ENCODE peak calls at places on chromosomes 7 and 10, in ten cellular contexts. Y, O, X, J, K, R, M, A, S and C are unnamed samples.

GRCh38 chr7:25578991-25579687 is 350.9 kb upstream of the NPVF start:
- DNase-seq in M (no peak), A (no peak), Y (no peak), J (no peak), O (no peak), K (no peak), R (no peak), X (no peak), S (no peak), C (no peak)

GRCh38 chr10:132335189-132336063 is 3.4 kb downstream of the LRRC27 start:
- DNase-seq in Y (peak; percentile 75), O (peak; percentile 89), S (no peak), K (no peak), X (no peak), A (no peak), R (peak; percentile 74), J (peak; percentile 89), M (no peak), C (peak; percentile 81)

GRCh38 chr10:110864662-110865140 is 7.0 kb upstream of the PDCD4 start:
- DNase-seq in Y (no peak), K (no peak), M (no peak), O (no peak), X (no peak), S (no peak), A (no peak), R (no peak), J (peak; percentile 71), C (no peak)

GRCh38 chr10:27746364-27747095 is 911 bp upstream of the MKX start:
- DNase-seq in O (no peak), R (no peak), M (no peak), K (no peak), Y (no peak), A (peak; percentile 32), X (no peak), J (no peak), S (no peak), C (no peak)

GRCh38 chr7:45679516-45679915 is 105.3 kb downstream of the ADCY1 start:
- DNase-seq in Y (no peak), J (no peak), A (no peak), R (no peak), O (no peak), K (no peak), M (no peak), S (no peak), X (peak; percentile 3), C (peak; percentile 31)

GRCh38 chr7:47819054-47819920 is 129.0 kb downstream of the PKD1L1 start:
- DNase-seq in K (peak; percentile 83), O (peak; percentile 63), R (peak; percentile 82), X (peak; percentile 78), S (peak; percentile 88), M (peak; percentile 62), J (peak; percentile 48), Y (peak; percentile 75), A (peak; percentile 71), C (peak; percentile 72)

GRCh38 chr10:24824536-24824935 is 100.8 kb upstream of the ARHGAP21 start:
- DNase-seq in J (no peak), A (no peak), S (no peak), Y (no peak), M (no peak), O (no peak), R (no peak), K (no peak), X (no peak), C (no peak)

GRCh38 chr10:124677871-124678565 is 66.2 kb downstream of the FAM53B start:
- DNase-seq in O (peak; percentile 55), M (no peak), J (no peak), R (no peak), X (no peak), A (no peak), K (no peak), Y (peak; percentile 83), S (no peak), C (no peak)

GRCh38 chr7:99459087-99459486 is 6.9 kb downstream of the ATP5MF start:
- DNase-seq in O (no peak), R (no peak), X (no peak), M (no peak), K (no peak), Y (no peak), A (peak; percentile 32), J (no peak), S (peak; percentile 43), C (no peak)

GRCh38 chr7:84100866-84101265 is 93.7 kb downstream of the SEMA3A start:
- DNase-seq in Y (no peak), M (peak; percentile 33), A (no peak), K (peak; percentile 10), J (no peak), O (no peak), R (no peak), X (no peak), S (peak; percentile 43), C (no peak)

GRCh38 chr7:112481833-112482669 is 1.3 kb downstream of the LSMEM1 start:
- DNase-seq in M (peak; percentile 95), Y (peak; percentile 53), O (no peak), R (peak; percentile 90), X (no peak), S (peak; percentile 85), J (peak; percentile 33), A (no peak), K (peak; percentile 48), C (no peak)

GRCh38 chr7:8051373-8051772 is 82.8 kb downstream of the GLCCI1 start:
- DNase-seq in R (no peak), A (no peak), J (no peak), Y (no peak), M (no peak), K (no peak), O (no peak), X (no peak), S (no peak), C (no peak)

GRCh38 chr10:3071405-3072198 is 4.3 kb downstream of the PFKP start:
- DNase-seq in Y (no peak), S (peak; percentile 83), R (no peak), X (no peak), M (peak; percentile 94), K (no peak), J (no peak), O (no peak), A (no peak), C (no peak)

GRCh38 chr10:59176241-59177030 is at the start of gene PHYHIPL:
- DNase-seq in K (peak; percentile 69), M (no peak), O (peak; percentile 17), X (no peak), S (no peak), J (no peak), R (peak; percentile 52), A (peak; percentile 73), Y (peak; percentile 33), C (peak; percentile 40)

GRCh38 chr10:80413152-80413996 is 5.0 kb downstream of the PRXL2A start:
- DNase-seq in K (peak; percentile 77), A (no peak), M (peak; percentile 60), R (no peak), O (no peak), J (no peak), Y (peak; percentile 64), S (no peak), X (no peak), C (no peak)
- H3K27ac ChIP-seq in K (peak overlapping the region; percentile 94), A (no peak overlapping the region), M (no peak overlapping the region), R (peak overlapping the region; percentile 86), O (no peak overlapping the region), J (no peak overlapping the region), Y (peak overlapping the region; percentile 48), S (no peak overlapping the region), X (peak overlapping the region; percentile 63), C (peak overlapping the region; percentile 51)

DNA sequence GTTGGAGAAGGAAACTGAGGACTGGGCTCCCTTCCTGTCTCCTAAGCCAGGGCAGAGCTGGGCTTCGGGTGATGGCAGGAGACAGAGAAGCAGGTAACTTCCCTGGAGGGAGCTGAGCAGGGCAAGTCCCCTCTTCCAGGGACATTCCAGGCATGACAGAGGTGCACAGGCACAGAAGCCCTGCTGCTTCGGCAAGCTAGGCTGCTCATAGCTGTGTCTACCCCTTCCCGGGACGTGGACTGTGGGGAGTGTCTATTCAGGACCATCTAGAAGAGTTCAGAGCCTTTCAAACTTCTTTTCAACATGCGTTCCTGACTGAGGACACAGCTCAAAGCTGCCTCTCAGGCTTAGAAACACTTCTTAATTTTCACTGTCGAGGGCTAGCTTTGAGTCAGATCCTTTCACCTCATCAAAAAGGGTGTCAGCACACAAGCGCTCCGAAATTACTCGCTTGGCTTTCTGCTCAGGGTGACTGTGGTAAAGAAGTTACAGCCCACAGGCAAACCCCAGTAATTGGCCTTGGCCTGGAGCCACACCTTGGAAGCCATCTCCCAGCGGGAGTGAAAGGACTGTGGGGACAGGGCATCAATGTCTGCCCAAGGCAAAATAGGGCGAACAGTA is 63.7 kb upstream of the STEAP1B start:
- DNase-seq in R (no peak), X (no peak), Y (peak; percentile 53), M (peak; percentile 74), S (peak; percentile 9), K (no peak), J (no peak), O (no peak), A (peak; percentile 36), C (no peak)
- H3K4me3 ChIP-seq in R (no peak overlapping the region), X (no peak overlapping the region), Y (peak overlapping the region; percentile 68), M (no peak overlapping the region), S (no peak overlapping the region), K (no peak overlapping the region), J (peak overlapping the region; percentile 30), O (peak overlapping the region; percentile 30), A (no peak overlapping the region), C (peak overlapping the region; percentile 11)

GRCh38 chr10:128506423-128506822 is 380.2 kb upstream of the MKI67 start:
- DNase-seq in A (no peak), K (no peak), S (no peak), J (no peak), M (no peak), R (no peak), X (no peak), Y (no peak), O (no peak), C (no peak)

GRCh38 chr10:128500642-128501041 is 374.4 kb upstream of the MKI67 start:
- DNase-seq in X (no peak), M (no peak), K (no peak), J (no peak), Y (no peak), A (no peak), O (no peak), S (no peak), R (no peak), C (no peak)

GRCh38 chr10:128499956-128500355 is 373.7 kb upstream of the MKI67 start:
- DNase-seq in A (no peak), S (no peak), R (no peak), Y (no peak), M (no peak), K (no peak), O (no peak), X (no peak), J (no peak), C (no peak)

GRCh38 chr10:128499486-128499885 is 373.3 kb upstream of the MKI67 start:
- DNase-seq in S (no peak), X (no peak), M (no peak), K (no peak), Y (no peak), A (no peak), R (no peak), J (no peak), O (no peak), C (peak; percentile 57)

GRCh38 chr10:128505346-128505745 is 379.1 kb upstream of the MKI67 start:
- DNase-seq in K (no peak), R (no peak), M (no peak), J (no peak), S (no peak), X (no peak), O (no peak), A (peak; percentile 67), Y (no peak), C (no peak)
- H3K9me3 ChIP-seq in K (no peaks in the 10 kb centered on the region), R (no peaks in the 10 kb centered on the region), M (no peaks in the 10 kb centered on the region), J (no peaks in the 10 kb centered on the region), S (no peaks in the 10 kb centered on the region), X (no peaks in the 10 kb centered on the region), O (no peaks in the 10 kb centered on the region), A (no peaks in the 10 kb centered on the region), Y (no peaks in the 10 kb centered on the region), C (no peaks in the 10 kb centered on the region)

GRCh38 chr7:107208046-107208458 is 39.2 kb downstream of the HBP1 start:
- DNase-seq in R (no peak), A (no peak), K (no peak), J (no peak), O (no peak), S (no peak), M (no peak), Y (no peak), X (no peak), C (no peak)
- H3K27ac ChIP-seq in R (peak overlapping the region; percentile 54), A (no peak overlapping the region), K (peak overlapping the region; percentile 37), J (peak overlapping the region; percentile 68), O (peak overlapping the region; percentile 19), S (no peak overlapping the region), M (no peak overlapping the region), Y (peak overlapping the region; percentile 31), X (no peak overlapping the region), C (peak overlapping the region; percentile 37)